ENCODE peak calls at places on chromosomes 12 and 14, in five cellular contexts. F, H, I, G and Q are unnamed samples.

GRCh38 chr12:108381793-108382436 is 42.8 kb upstream of the CMKLR1 start:
- DNase-seq in F (no peak), H (no peak), I (no peak), G (peak), Q (no peak)

GRCh38 chr14:100892496-100893227 is 10.9 kb downstream of the RTL1 start:
- DNase-seq in F (no peak), H (no peak), I (peak), G (peak), Q (no peak)

GRCh38 chr14:89826581-89826980 is 127.9 kb downstream of the EFCAB11 start:
- DNase-seq in F (no peak), H (no peak), I (no peak), G (no peak), Q (no peak)

GRCh38 chr14:60679566-60680258 is 30.4 kb upstream of the SIX1 start:
- DNase-seq in F (no peak), H (no peak), I (no peak), G (no peak), Q (no peak)

GRCh38 chr12:9634177-9634803 is 26.6 kb upstream of the KLRB1 start:
- DNase-seq in F (peak), H (peak), I (peak), G (peak), Q (no peak)

GRCh38 chr14:26984318-26985177 is 386.7 kb upstream of the NOVA1 start:
- DNase-seq in F (peak), H (no peak), I (peak), G (peak), Q (no peak)

GRCh38 chr14:102927878-102928411 is 5.5 kb downstream of the AMN start:
- DNase-seq in F (no peak), H (no peak), I (no peak), G (peak), Q (peak)

GRCh38 chr14:72291908-72292688 is 359.9 kb downstream of the RGS6 start:
- DNase-seq in F (peak), H (no peak), I (no peak), G (peak), Q (no peak)

GRCh38 chr14:94775875-94776217 is 5.9 kb upstream of the GSC start:
- DNase-seq in F (no peak), H (no peak), I (no peak), G (no peak), Q (no peak)

GRCh38 chr14:44453433-44454171 is 53.5 kb downstream of the FSCB start:
- DNase-seq in F (no peak), H (no peak), I (peak), G (no peak), Q (no peak)

GRCh38 chr12:46219147-46219891 is 49.5 kb downstream of the SLC38A1 start:
- DNase-seq in F (no peak), H (peak), I (no peak), G (no peak), Q (no peak)

GRCh38 chr12:110741795-110742717 is 635 bp downstream of the PPP1CC start:
- DNase-seq in F (peak), H (peak), I (peak), G (peak), Q (peak)

GRCh38 chr14:66234411-66234810 is 251.8 kb upstream of the CCDC196 start:
- DNase-seq in F (no peak), H (no peak), I (no peak), G (no peak), Q (no peak)

GRCh38 chr14:28163261-28163660 is 603.3 kb upstream of the FOXG1 start:
- DNase-seq in F (no peak), H (no peak), I (no peak), G (no peak), Q (no peak)

GRCh38 chr14:67493092-67493717 is 4.7 kb upstream of the TMEM229B start:
- DNase-seq in F (no peak), H (no peak), I (no peak), G (no peak), Q (no peak)

GRCh38 chr12:10363922-10364838 is 25.7 kb downstream of the KLRK1 start:
- DNase-seq in F (peak), H (no peak), I (peak), G (no peak), Q (no peak)

GRCh38 chr14:69670093-69670492 is 58.7 kb downstream of the SUSD6 start:
- DNase-seq in F (no peak), H (no peak), I (no peak), G (no peak), Q (no peak)

GRCh38 chr14:91919814-91920213 is 27.7 kb downstream of the FBLN5 start:
- DNase-seq in F (no peak), H (no peak), I (no peak), G (no peak), Q (no peak)

GRCh38 chr14:80906946-80907345 is 34.6 kb downstream of the CEP128 start:
- DNase-seq in F (no peak), H (no peak), I (no peak), G (no peak), Q (no peak)

GRCh38 chr14:95555053-95555452 is 20.2 kb downstream of the GLRX5 start:
- DNase-seq in F (no peak), H (no peak), I (no peak), G (no peak), Q (no peak)

GRCh38 chr14:31194095-31194494 is 13.5 kb downstream of the HECTD1 start:
- DNase-seq in F (no peak), H (no peak), I (no peak), G (no peak), Q (no peak)